ENCODE peak calls at places on chromosome 13, in four cellular contexts. One of them, this sample, is unnamed.

GRCh38 chr13:31670831-31671617 is 68.3 kb upstream of the RXFP2 start:
- ATAC-seq in CD4-positive, alpha-beta T cell: no peak
- ATAC-seq in lower lobe of right lung: no peak
- ATAC-seq in PC-3: no peak
- ATAC-seq in this sample: peak

GRCh38 chr13:99585609-99586008 is 84.3 kb downstream of the TM9SF2 start:
- ATAC-seq in CD4-positive, alpha-beta T cell: no peak
- ATAC-seq in PC-3: no peak
- ATAC-seq in lower lobe of right lung: no peak
- ATAC-seq in this sample: no peak

GRCh38 chr13:53137777-53138176 is 109.2 kb downstream of the OLFM4 start:
- ATAC-seq in CD4-positive, alpha-beta T cell: no peak
- ATAC-seq in lower lobe of right lung: no peak
- ATAC-seq in PC-3: no peak
- ATAC-seq in this sample: no peak

GRCh38 chr13:93788456-93788855 is 561.8 kb downstream of the GPC6 start:
- ATAC-seq in lower lobe of right lung: no peak
- ATAC-seq in CD4-positive, alpha-beta T cell: no peak
- ATAC-seq in PC-3: peak
- ATAC-seq in this sample: no peak

GRCh38 chr13:69124996-69125395 is 982.6 kb upstream of the ATXN8OS start:
- ATAC-seq in lower lobe of right lung: no peak
- ATAC-seq in CD4-positive, alpha-beta T cell: no peak
- ATAC-seq in PC-3: no peak
- ATAC-seq in this sample: no peak

GRCh38 chr13:99403458-99403971 is 96.3 kb upstream of the GPR183 start:
- ATAC-seq in PC-3: no peak
- ATAC-seq in CD4-positive, alpha-beta T cell: peak
- ATAC-seq in lower lobe of right lung: no peak
- ATAC-seq in this sample: no peak

GRCh38 chr13:29817604-29818378 is 32.6 kb downstream of the UBL3 start:
- ATAC-seq in CD4-positive, alpha-beta T cell: no peak
- ATAC-seq in lower lobe of right lung: no peak
- ATAC-seq in PC-3: no peak
- ATAC-seq in this sample: peak

GRCh38 chr13:51252954-51253531 is 30.8 kb downstream of the FAM124A start:
- ATAC-seq in PC-3: no peak
- ATAC-seq in lower lobe of right lung: no peak
- ATAC-seq in CD4-positive, alpha-beta T cell: no peak
- ATAC-seq in this sample: no peak

GRCh38 chr13:40639226-40639681 is 27.2 kb downstream of the FOXO1 start:
- ATAC-seq in CD4-positive, alpha-beta T cell: no peak
- ATAC-seq in PC-3: no peak
- ATAC-seq in lower lobe of right lung: peak
- ATAC-seq in this sample: peak